ENCODE peak calls at places on chromosomes 11 and 22, in four cellular contexts. U is GM12878, M is K562, W is HepG2. A is an unnamed sample.

GRCh38 chr11:10298342-10298741 is 4.3 kb upstream of the SBF2 start:
- DNase-seq in W (peak), M (peak), U (peak), A (no peak)

GRCh38 chr22:19178065-19178658 is 374 bp downstream of the SLC25A1 start:
- DNase-seq in M (peak), W (peak), U (no peak), A (peak)

GRCh38 chr22:39236321-39237275 is 8.2 kb downstream of the PDGFB start:
- DNase-seq in M (peak), W (no peak), U (peak), A (no peak)

GRCh38 chr11:104327864-104328513 is 164.0 kb upstream of the PDGFD start:
- DNase-seq in W (no peak), U (no peak), M (no peak), A (no peak)

GRCh38 chr11:108199446-108200321 is 22.8 kb downstream of the NPAT start:
- DNase-seq in U (peak), W (no peak), M (peak), A (no peak)

GRCh38 chr11:90257158-90257525 is 34.3 kb upstream of the CHORDC1 start:
- DNase-seq in W (no peak), M (no peak), U (no peak), A (no peak)

GRCh38 chr22:23763579-23764331 is 965 bp downstream of the C22orf15 start:
- DNase-seq in U (no peak), M (peak), W (no peak), A (peak)

GRCh38 chr11:113174862-113175261 is 139.5 kb upstream of the TTC12 start:
- DNase-seq in W (no peak), M (no peak), U (no peak), A (no peak)

GRCh38 chr11:33980896-33981295 is 70.6 kb upstream of the CAPRIN1 start:
- DNase-seq in U (no peak), M (no peak), W (no peak), A (no peak)

DNA sequence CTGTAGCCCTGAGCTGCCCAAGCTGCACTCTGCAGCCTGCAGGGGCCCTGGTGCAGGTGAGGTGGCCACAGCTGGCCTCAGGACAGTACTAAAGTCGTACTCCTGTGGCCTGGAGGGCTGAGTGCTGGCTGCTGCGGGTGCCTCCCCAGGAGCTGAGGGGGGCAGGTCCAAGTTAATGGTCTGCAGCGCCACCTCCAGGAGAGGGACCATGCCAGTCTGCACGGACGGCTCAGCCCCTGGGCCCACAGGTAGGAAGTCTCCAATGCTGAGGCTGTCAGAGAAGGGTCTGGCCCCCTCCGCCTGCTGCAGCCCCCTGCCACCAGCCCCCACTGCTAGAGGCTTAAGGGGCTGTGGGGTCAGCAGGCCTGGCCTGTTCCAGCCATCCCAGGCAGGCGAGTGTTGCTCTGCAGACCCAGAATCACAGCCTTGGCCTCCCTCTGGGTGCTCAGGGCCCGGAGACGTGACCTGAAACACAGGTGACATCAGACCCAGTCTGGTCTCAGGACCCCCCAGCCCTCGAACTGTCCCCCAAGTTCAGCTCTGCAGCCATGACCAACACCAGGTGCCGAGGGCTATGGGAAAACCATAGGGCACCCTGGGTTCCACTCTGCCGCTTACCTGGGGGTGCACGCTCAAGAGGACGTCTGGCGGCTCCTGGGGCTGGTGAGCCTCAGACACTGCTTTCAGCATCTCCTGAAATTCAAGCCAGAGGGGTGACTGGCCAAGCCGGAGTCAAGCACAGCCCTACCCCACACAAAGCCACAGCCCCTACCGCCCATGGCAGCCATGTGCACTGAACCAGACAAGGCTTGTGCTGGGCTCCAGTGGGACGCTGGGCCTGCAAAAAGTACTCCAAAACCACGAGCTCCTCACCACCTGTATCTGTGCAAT is 20.8 kb downstream of the SELENOO start:
- DNase-seq in M (no peak), W (no peak), U (no peak), A (no peak)
- TF ChIP-seq NR2C2 in M (no peak), W (no peak), U (no peak), A (no peak)

DNA sequence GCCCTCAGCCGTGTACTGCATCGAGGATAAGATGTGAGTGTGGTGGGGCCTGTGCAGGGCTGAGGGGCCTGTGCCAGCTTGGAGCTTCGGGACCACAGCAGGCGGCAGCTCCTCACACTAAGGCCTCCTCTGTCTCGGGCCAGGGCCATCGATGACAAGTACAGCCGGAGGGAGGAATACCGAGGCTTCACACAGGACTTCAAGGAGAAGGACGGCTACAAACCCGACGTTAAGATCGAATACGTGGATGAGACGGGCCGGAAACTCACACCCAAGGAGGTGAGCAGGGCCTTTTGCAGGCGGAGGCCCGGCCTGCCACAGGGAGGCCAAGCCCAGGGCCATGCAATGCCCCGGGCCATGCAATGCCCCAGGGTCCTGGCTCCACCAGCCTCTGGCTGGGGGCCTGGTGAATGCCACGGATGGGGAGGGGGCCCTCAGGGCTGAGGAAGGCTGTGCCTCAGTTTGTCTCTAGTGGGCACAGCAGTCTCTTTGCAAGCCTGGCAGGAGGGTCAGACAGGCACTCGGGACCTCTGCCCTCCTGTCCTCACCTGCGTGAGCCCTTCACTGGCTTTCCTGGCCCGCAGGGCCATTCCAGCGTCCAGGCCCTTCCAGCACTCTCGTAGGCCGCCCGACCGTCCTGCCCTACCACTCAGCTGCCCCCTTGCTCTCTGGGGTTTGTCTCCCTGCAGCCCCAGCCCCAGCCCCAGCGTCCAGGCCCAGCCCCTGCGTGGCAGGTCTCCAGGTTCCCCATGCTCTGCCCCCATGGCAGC is 16.3 kb downstream of the SART1 start:
- DNase-seq in W (no peak), M (no peak), U (no peak), A (no peak)
- TF ChIP-seq NR2C2 in W (no peak), M (no peak), U (no peak), A (no peak)

GRCh38 chr22:45163074-45163416 is 680 bp upstream of the NUP50 start:
- DNase-seq in M (peak), W (no peak), U (no peak), A (no peak)
- TF ChIP-seq NR2C2 in M (no peak), W (no peak), U (no peak), A (no peak)

DNA sequence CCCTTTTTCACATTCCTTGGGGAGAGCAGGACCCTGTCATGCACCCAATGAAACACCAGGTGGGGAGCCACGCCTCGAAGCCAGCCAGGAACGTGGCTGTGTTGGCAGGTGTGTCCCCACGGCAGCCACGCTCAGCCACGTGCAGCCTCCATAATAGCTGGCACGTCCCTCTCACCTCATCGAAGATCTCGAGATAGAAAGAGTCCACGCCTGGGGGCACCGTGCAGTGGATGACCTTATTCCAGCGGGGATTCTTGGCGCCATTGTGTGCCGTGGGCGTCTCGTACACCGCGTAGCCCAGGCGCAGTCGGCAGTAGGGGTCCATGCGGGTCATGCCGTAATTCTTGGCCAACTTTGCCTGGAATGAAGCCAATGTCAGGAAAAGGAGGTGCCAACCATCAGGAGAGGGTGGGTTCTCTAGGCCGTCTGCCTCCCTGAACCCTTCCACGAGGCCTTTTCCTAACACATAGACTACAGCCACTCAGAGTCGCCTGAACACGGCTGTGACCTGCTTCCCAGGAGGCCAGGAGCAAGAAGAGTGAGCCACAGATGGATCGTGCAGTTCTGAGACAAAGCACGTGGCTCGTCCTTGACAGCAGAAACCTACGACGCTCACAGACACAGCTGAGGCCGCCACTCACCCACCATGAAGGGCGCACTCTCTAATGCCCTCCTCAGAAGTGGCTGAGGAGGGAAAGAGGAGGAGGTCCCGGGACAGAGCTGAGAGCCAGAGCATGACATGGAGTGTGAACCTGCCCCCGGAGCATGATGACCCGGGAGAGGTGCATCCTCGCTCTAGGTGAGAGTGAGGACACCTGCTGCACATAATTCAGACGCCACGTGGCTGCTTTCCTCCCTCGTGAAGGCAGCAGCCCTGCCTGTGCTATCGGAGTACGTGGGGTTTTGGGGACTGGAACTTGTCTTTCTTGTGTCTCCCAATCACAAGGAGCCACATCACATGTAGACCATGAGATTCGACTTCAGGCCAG is 19.1 kb downstream of the TOLLIP start:
- DNase-seq in M (no peak), U (no peak), W (no peak), A (no peak)
- TF ChIP-seq NR2C2 in M (no peak), U (no peak), W (no peak), A (no peak)

DNA sequence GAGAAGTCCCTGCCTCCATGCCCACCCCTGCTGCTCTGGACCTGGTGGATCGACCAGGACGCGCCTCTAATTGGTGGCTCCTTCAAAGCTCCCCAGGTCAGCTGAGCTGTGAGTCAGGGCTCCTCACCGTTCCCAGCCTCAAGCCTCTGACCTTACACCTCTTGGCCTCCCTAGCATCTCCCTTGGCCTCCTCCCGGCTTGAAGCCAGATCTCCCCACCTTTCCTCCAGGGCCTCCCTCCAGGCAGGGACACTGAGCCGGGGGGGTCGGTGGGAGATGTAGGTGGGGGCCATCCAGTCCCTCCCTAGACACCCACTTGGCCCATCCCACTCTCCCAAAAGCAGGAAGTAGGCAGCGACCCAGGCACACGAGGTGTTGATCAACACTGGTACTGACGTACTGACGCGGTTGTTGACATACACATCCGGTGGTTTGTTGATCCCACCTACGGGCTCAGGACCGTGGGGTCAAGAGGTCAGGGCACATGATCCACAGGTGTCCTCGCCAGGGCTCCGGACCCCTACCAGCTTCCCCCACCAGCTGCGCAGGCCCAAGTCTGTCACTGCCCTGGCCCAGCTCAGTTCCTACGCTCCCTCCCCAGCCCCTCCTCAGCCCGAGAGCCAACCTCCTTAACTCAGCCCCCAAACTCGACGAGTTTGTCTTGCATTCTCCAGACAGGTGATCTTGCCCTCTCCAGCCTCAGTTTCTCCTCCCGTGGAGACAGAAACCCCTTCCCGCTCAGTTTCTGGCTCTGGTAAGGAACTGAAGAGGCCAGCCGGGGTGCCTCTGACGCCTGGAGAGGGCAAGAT is 765 bp downstream of the ATG2A start:
- DNase-seq in W (peak), M (peak), U (no peak), A (no peak)
- TF ChIP-seq NR2C2 in W (peak), M (peak), U (no peak), A (no peak)

GRCh38 chr11:126319374-126319740 is 15.5 kb downstream of the DCPS start:
- DNase-seq in U (no peak), M (no peak), W (no peak), A (no peak)

GRCh38 chr11:126328001-126328390 is 24.1 kb downstream of the DCPS start:
- DNase-seq in W (no peak), U (no peak), M (no peak), A (no peak)

GRCh38 chr11:126327280-126328000 is 23.6 kb downstream of the DCPS start:
- DNase-seq in U (no peak), W (no peak), M (no peak), A (no peak)

GRCh38 chr11:126318642-126319373 is 14.9 kb downstream of the DCPS start:
- DNase-seq in M (no peak), W (no peak), U (peak), A (no peak)

GRCh38 chr11:126322996-126323395 is 19.1 kb downstream of the DCPS start:
- DNase-seq in U (no peak), M (no peak), W (no peak), A (no peak)
- TF ChIP-seq NR2C2 in U (no peak), M (no peak), W (no peak), A (no peak)

DNA sequence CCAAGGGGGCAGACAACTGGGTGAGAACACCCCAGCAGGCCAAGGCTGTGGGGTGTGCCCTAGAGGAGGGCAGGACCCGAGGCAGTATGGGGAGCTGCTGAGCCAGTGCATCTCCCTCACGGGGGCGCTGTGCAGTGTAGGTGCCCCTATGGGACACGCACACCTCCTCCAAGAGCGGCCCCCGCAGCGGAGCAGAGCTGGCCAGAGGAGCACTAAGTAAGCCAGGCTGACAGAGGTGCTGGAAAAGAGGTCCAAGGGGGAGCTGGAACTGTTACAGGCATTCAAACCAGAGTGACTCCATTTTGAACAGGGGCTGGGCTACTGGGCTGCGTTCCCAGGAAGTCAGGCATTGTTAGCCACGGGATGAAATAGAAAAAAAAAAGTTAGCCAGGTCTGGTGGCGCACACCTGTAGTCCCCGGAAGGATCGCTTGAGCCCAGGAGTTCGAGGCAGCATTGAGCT is 41.8 kb downstream of the TST start:
- DNase-seq in W (peak), U (peak), M (peak), A (peak)
- TF ChIP-seq NR2C2 in W (no peak), U (no peak), M (no peak), A (no peak)

GRCh38 chr11:95544095-95544795 is 245.3 kb downstream of the FAM76B start:
- DNase-seq in U (no peak), W (no peak), M (no peak), A (no peak)
- TF ChIP-seq NR2C2 in U (no peak), W (no peak), M (no peak), A (no peak)

GRCh38 chr11:117604349-117604995 is 192.5 kb downstream of the DSCAML1 start:
- DNase-seq in M (no peak), U (no peak), W (no peak), A (no peak)
- TF ChIP-seq NR2C2 in M (no peak), U (no peak), W (no peak), A (no peak)

A was measured in WTC11.